ENCODE peak calls at places on chromosome 1, in eight cellular contexts. U is pancreas, H is psoas muscle, P is left ventricle myocardium inferior, G is heart right ventricle, I is uterus, T is IMR-90, M is foreskin keratinocyte. R is an unnamed sample.

GRCh38 chr1:189811960-189812359 is 665.7 kb downstream of the BRINP3 start:
- DNase-seq in G (no peak), U (no peak), P (no peak), T (no peak), M (no peak), I (no peak), H (no peak), R (no peak)

GRCh38 chr1:108041360-108042143 is 76.6 kb upstream of the VAV3 start:
- DNase-seq in M (no peak), T (no peak), P (no peak), I (no peak), H (no peak), G (no peak), U (no peak), R (no peak)

GRCh38 chr1:110176299-110176956 is 26.1 kb downstream of the SLC6A17 start:
- DNase-seq in T (no peak), G (peak; percentile 58), P (peak; percentile 59), M (no peak), H (peak; percentile 31), I (no peak), U (peak; percentile 71), R (no peak)

GRCh38 chr1:185732941-185733340 is 1.2 kb upstream of the HMCN1 start:
- DNase-seq in U (no peak), H (no peak), P (no peak), I (no peak), T (no peak), G (no peak), M (no peak), R (no peak)

GRCh38 chr1:92876351-92876750 is 44.5 kb downstream of the RPL5 start:
- DNase-seq in U (no peak), P (no peak), H (no peak), T (no peak), G (no peak), I (no peak), M (no peak), R (no peak)

GRCh38 chr1:39672551-39672947 is 642 bp upstream of the NT5C1A start:
- DNase-seq in M (no peak), H (no peak), G (no peak), U (no peak), T (no peak), P (no peak), I (no peak), R (no peak)

GRCh38 chr1:20115916-20116315 is 3.4 kb downstream of the PLA2G2D start:
- DNase-seq in P (no peak), T (no peak), M (no peak), I (no peak), U (no peak), H (no peak), G (no peak), R (no peak)

GRCh38 chr1:31745071-31745897 is 18.9 kb downstream of the ADGRB2 start:
- DNase-seq in H (peak; percentile 73), U (peak; percentile 80), P (peak; percentile 67), T (peak; percentile 53), I (peak; percentile 65), M (no peak), G (peak; percentile 59), R (no peak)

GRCh38 chr1:205506409-205507196 is 2.1 kb downstream of the CDK18 start:
- DNase-seq in H (no peak), I (no peak), P (no peak), U (no peak), M (no peak), T (no peak), G (no peak), R (no peak)

GRCh38 chr1:66998972-66999371 is 55.0 kb downstream of the SLC35D1 start:
- DNase-seq in H (no peak), U (no peak), P (no peak), M (peak; percentile 28), G (no peak), I (no peak), T (peak; percentile 38), R (no peak)

GRCh38 chr1:26305667-26306289 is 658 bp downstream of the UBXN11 start:
- DNase-seq in M (no peak), U (no peak), T (no peak), I (no peak), P (no peak), H (no peak), G (no peak), R (no peak)

GRCh38 chr1:8814870-8815269 is 2.6 kb downstream of the RERE start:
- DNase-seq in U (no peak), P (no peak), T (no peak), M (no peak), G (no peak), I (no peak), H (no peak), R (no peak)

GRCh38 chr1:4694492-4694891 is 40.1 kb downstream of the AJAP1 start:
- DNase-seq in I (no peak), H (no peak), G (no peak), U (no peak), P (no peak), T (no peak), M (no peak), R (no peak)

GRCh38 chr1:199931666-199932377 is 95.7 kb upstream of the NR5A2 start:
- DNase-seq in P (no peak), I (no peak), H (no peak), M (no peak), G (no peak), U (no peak), T (no peak), R (no peak)

GRCh38 chr1:224579526-224579925 is 36.6 kb upstream of the CNIH3 start:
- DNase-seq in I (no peak), H (no peak), G (no peak), U (no peak), P (no peak), T (peak; percentile 76), M (no peak), R (peak; percentile 26)

DNA sequence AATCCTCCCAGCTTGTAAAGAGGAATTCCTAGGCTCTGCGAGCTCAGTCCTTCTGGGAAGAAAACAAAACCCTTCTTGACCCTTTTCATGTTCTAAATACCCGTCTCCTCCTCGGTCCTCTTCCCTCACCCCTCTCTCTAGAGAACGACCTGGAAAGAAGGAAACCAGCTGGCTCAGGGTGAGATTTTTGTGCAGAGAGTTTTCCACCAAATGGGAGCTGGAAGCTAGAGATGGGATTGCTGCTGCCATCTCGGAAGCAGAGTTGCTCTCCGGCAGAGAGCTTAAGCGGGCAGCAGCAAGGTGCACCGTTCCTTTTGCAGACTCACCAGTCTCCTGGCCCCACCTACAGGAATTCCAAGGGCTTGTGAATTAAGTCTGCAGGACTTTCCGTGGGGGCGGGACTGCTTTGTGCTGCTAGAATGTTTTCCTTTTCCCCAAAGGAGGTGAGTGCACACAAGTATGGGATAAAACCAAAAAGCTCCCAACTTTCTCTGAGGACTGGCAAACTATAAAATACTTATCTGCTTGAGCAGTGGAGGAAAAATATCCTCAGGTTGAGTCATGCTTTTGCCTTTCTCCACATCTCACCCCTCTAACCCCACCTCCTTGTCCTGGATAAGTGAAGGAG is 29.1 kb upstream of the KIAA0040 start:
- DNase-seq in U (peak; percentile 61), P (peak; percentile 40), H (no peak), T (no peak), I (peak; percentile 44), M (peak; percentile 89), G (peak; percentile 43), R (no peak)
- TF ChIP-seq CTCF in U (no peak), P (peak; percentile 49), H (peak; percentile 8), T (no peak), I (no peak), M (peak; percentile 82), G (peak; percentile 53), R (no peak)

GRCh38 chr1:54284781-54285563 is 85.0 kb downstream of the MRPL37 start:
- DNase-seq in I (no peak), H (no peak), G (no peak), M (no peak), P (no peak), T (no peak), U (no peak), R (no peak)

GRCh38 chr1:54283997-54284385 is 84.0 kb downstream of the MRPL37 start:
- DNase-seq in T (no peak), P (no peak), G (no peak), U (no peak), M (no peak), H (no peak), I (no peak), R (no peak)

GRCh38 chr1:54283214-54283996 is 83.4 kb downstream of the MRPL37 start:
- DNase-seq in I (no peak), M (no peak), G (no peak), T (no peak), P (no peak), H (no peak), U (no peak), R (no peak)

GRCh38 chr1:54280652-54281051 is 80.7 kb downstream of the MRPL37 start:
- DNase-seq in U (no peak), P (no peak), T (peak; percentile 51), I (no peak), M (no peak), G (no peak), H (no peak), R (no peak)

DNA sequence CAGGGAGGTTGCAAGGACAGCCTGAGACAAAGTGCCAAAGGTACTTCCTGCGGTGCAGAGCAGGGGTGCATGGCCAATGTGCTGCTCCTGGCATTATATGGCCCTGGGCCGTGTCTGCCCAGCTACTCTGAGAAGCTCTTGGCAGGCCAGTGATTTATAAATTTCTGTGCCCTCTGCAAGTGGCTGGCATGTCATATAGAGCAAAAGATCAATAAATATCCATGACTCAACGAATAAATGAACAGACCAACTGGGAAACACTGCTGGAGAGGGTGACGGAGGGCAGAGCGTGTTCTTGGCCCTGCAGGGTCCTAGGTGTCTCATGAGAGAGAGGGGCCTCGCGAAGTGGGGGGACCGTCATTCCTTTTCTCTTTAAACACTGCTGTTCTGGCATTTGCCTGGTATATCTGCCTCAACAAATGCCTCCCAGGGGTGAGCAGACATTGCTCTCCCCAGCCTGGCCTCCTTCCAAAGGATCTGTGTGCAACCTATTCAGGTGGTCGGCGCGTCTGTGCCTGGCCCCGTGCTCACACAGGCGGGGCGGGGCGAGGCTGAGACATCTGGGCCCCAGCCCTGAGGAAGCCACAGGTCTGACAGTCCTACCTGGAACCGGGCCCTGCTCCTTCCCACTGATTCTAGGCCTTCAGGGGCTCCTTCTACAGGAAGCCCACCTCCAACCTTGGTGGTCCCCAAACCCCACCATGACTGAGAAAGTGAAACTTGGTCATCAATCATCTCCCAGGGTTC is 82.3 kb downstream of the MRPL37 start:
- DNase-seq in P (no peak), T (no peak), I (no peak), H (no peak), G (no peak), U (no peak), M (no peak), R (no peak)
- H3K27me3 ChIP-seq in P (no peaks in the 10 kb centered on the region), T (no peaks in the 10 kb centered on the region), I (no peaks in the 10 kb centered on the region), H (no peaks in the 10 kb centered on the region), G (no peaks in the 10 kb centered on the region), U (no peaks in the 10 kb centered on the region), M (no peaks in the 10 kb centered on the region), R (no peaks in the 10 kb centered on the region)

DNA sequence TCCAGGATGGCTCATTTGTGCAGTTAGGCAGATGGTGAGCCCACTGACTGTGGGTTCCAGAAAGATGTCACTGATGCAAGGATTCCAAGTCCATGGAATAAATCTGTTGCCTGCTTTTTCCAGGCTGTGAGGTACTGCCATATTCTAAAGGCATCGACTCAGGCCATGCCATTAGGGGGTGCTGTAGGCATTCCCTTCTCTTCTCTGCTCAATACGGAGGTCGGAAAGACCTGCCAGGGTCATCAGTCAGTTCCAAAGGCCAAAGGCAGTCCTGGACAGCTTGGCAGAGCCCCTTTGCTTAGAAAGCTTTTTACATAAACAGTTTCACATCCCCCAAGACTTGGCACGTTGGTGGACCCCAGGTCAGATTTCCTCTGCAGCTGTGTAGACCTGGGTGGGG is 31.7 kb upstream of the TMEM125 start:
- DNase-seq in U (no peak), M (peak; percentile 15), G (peak; percentile 83), H (peak; percentile 39), T (peak; percentile 64), P (peak; percentile 60), I (peak; percentile 39), R (peak; percentile 18)
- TF ChIP-seq CTCF in U (peak; percentile 62), M (peak; percentile 84), G (peak; percentile 84), H (peak; percentile 49), T (peak; percentile 80), P (peak; percentile 83), I (peak; percentile 22), R (peak; percentile 74)

GRCh38 chr1:156409424-156409823 is 40.4 kb downstream of the RHBG start:
- DNase-seq in I (no peak), P (no peak), U (no peak), H (no peak), T (no peak), M (no peak), G (no peak), R (no peak)
- H3K27me3 ChIP-seq in I (peaks cover 5% of the 10 kb centered on the region), P (peaks cover 90% of the 10 kb centered on the region), U (no peaks in the 10 kb centered on the region), H (no peaks in the 10 kb centered on the region), T (peaks cover 76% of the 10 kb centered on the region), M (peaks cover 70% of the 10 kb centered on the region), G (peaks cover 47% of the 10 kb centered on the region), R (peaks cover 72% of the 10 kb centered on the region)